ENCODE peak calls at places on chromosomes 7 and 10, in ten cellular contexts. W is Panc1, E is IMR-90, H is K562, N is cardiac muscle cell, I is stomach, P is lower leg skin, Y is ascending aorta, F is endodermal cell, S is heart right ventricle. L is an unnamed sample.

GRCh38 chr10:59580257-59580863 is 129.3 kb downstream of the SLC16A9 start:
- DNase-seq in W (peak), E (peak), H (no peak), N (peak), I (no peak), P (no peak), Y (no peak), F (no peak), S (no peak), L (peak)

GRCh38 chr7:39130740-39131538 is 153.2 kb downstream of the POU6F2 start:
- DNase-seq in W (no peak), E (no peak), H (no peak), N (no peak), I (no peak), P (no peak), Y (no peak), F (no peak), S (no peak), L (no peak)

GRCh38 chr7:152481082-152481481 is 45.3 kb upstream of the KMT2C start:
- DNase-seq in W (no peak), E (no peak), H (no peak), N (no peak), I (no peak), P (no peak), Y (no peak), F (no peak), S (no peak), L (no peak)

GRCh38 chr7:70693690-70694356 is 438.1 kb upstream of the GALNT17 start:
- DNase-seq in W (no peak), E (peak), H (no peak), N (peak), I (peak), P (peak), Y (peak), F (peak), S (peak), L (no peak)

GRCh38 chr7:129370812-129371211 is 63.4 kb upstream of the STRIP2 start:
- DNase-seq in W (no peak), E (peak), H (no peak), N (no peak), I (no peak), P (no peak), Y (no peak), F (no peak), S (no peak), L (no peak)

GRCh38 chr7:68176974-68177373 is 1180.3 kb downstream of the TYW1 start:
- DNase-seq in W (peak), E (peak), H (peak), N (peak), I (peak), P (peak), Y (no peak), F (peak), S (peak), L (peak)

GRCh38 chr10:107728807-107729206 is 564.3 kb upstream of the SORCS1 start:
- DNase-seq in W (no peak), E (no peak), H (no peak), N (no peak), I (no peak), P (no peak), Y (no peak), F (no peak), S (no peak), L (no peak)

GRCh38 chr10:4687397-4687796 is 138.6 kb upstream of the AKR1E2 start:
- DNase-seq in W (no peak), E (no peak), H (no peak), N (no peak), I (no peak), P (no peak), Y (no peak), F (no peak), S (no peak), L (no peak)

GRCh38 chr7:146902728-146903127 is 786.1 kb downstream of the CNTNAP2 start:
- DNase-seq in W (no peak), E (no peak), H (no peak), N (no peak), I (no peak), P (no peak), Y (no peak), F (no peak), S (no peak), L (no peak)

DNA sequence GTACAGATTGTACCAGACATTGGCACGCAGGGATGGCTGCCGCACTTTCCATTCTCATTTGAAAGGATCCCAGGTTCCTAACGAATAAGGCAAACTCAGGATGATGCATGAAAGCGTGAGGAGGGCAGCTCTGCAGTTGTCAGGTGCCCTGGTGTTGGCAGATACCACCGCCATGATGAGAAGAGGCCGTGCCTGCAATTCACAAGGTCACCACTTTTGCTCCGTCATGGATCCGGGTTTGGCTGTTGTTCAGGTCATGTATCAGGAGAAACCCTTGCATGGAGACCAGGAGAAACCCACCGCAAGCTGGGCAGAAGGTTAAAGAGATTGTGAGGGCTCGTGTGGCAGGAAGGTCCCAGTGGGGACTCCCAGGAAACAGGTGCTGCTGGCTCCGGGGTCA is 233.2 kb downstream of the KLF6 start:
- DNase-seq in W (no peak), E (no peak), H (no peak), N (no peak), I (no peak), P (no peak), Y (no peak), F (no peak), S (no peak), L (no peak)
- TF ChIP-seq CTCF in W (no peak), E (no peak), H (no peak), N (no peak), I (no peak), P (no peak), Y (no peak), F (peak), S (no peak), L (no peak)

GRCh38 chr7:35802649-35803048 is 1.8 kb downstream of the SEPTIN7 start:
- DNase-seq in W (no peak), E (peak), H (peak), N (peak), I (no peak), P (no peak), Y (no peak), F (no peak), S (no peak), L (no peak)
- H3K4me3 ChIP-seq in W (peak), E (peak), H (peak), N (peak), I (peak), P (no peak), Y (peak), F (peak), S (peak), L (peak)

GRCh38 chr10:117987242-117987909 is 59.4 kb downstream of the RAB11FIP2 start:
- DNase-seq in W (no peak), E (peak), H (no peak), N (no peak), I (no peak), P (no peak), Y (no peak), F (no peak), S (no peak), L (no peak)
- TF ChIP-seq CTCF in W (no peak), E (no peak), H (no peak), N (no peak), I (no peak), P (no peak), Y (no peak), F (no peak), S (no peak), L (no peak)

GRCh38 chr7:49074538-49074937 is 150.2 kb downstream of the CDC14C start:
- DNase-seq in W (no peak), E (no peak), H (no peak), N (no peak), I (no peak), P (no peak), Y (no peak), F (no peak), S (no peak), L (no peak)
- H3K4me3 ChIP-seq in W (no peak), E (no peak), H (no peak), N (no peak), I (no peak), P (no peak), Y (no peak), F (no peak), S (no peak), L (no peak)

DNA sequence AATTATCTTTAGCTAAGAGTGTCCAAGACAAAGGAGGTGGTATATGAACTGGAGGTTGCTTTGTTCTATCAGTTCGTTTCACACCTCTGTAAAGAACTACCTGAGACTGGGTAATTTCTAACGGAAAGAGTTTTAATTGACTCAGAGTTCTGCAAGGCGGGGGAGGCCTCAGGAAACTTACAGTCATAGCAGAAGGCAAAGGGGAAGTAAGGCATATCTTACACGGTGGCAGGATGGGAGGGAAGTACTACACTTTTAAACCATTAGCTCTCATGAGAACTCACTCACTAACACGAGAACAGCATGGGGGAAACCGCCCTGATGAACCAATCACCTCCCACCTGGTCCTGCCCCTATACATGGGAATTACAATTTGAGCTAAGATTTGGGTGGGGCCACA is 1202.3 kb upstream of the LRRTM3 start:
- DNase-seq in W (no peak), E (no peak), H (no peak), N (no peak), I (no peak), P (no peak), Y (no peak), F (no peak), S (no peak), L (no peak)
- TF ChIP-seq CTCF in W (no peak), E (no peak), H (no peak), N (no peak), I (no peak), P (no peak), Y (no peak), F (no peak), S (no peak), L (no peak)